ENCODE peak calls at places on chromosome 14, in six cellular contexts. J is HCT116, D is breast epithelium, B is heart right ventricle, P is K562, L is lower lobe of right lung. M is an unnamed sample. For H3K9me3 and H3K4me1, the result is how much of the 10 kb centered on the place peaks cover.

GRCh38 chr14:46651526-46652144 is at the start of gene RPL10L:
- DNase-seq in L (no peak), P (peak), J (no peak), B (no peak), D (no peak), M (no peak)

GRCh38 chr14:86935241-86935640 is 1057.7 kb downstream of the GALC start:
- DNase-seq in J (no peak), P (no peak), L (no peak), D (no peak), B (no peak), M (no peak)

GRCh38 chr14:102795060-102795925 is 18.0 kb downstream of the TRAF3 start:
- DNase-seq in P (no peak), J (no peak), L (peak), B (no peak), D (peak), M (peak)

GRCh38 chr14:55092326-55092725 is 36.7 kb upstream of the LGALS3 start:
- DNase-seq in J (no peak), B (no peak), L (no peak), P (no peak), D (no peak), M (no peak)

GRCh38 chr14:86712727-86713126 is 1182.8 kb downstream of the FLRT2 start:
- DNase-seq in J (no peak), P (no peak), L (no peak), D (no peak), B (no peak), M (no peak)

GRCh38 chr14:92503756-92504491 is 9.7 kb upstream of the RIN3 start:
- DNase-seq in B (no peak), D (no peak), P (no peak), L (no peak), J (peak), M (no peak)

GRCh38 chr14:101719708-101720107 is 41.8 kb upstream of the PPP2R5C start:
- DNase-seq in P (peak), L (no peak), J (no peak), D (no peak), B (no peak), M (no peak)

GRCh38 chr14:101595887-101596721 is 34.8 kb downstream of the DIO3 start:
- DNase-seq in B (no peak), J (no peak), P (no peak), L (no peak), D (no peak), M (no peak)

GRCh38 chr14:89503458-89503996 is 86.5 kb upstream of the FOXN3 start:
- DNase-seq in D (no peak), L (no peak), J (no peak), B (no peak), P (no peak), M (no peak)

GRCh38 chr14:104094056-104094708 is 8.7 kb downstream of the ASPG start:
- DNase-seq in J (no peak), P (no peak), B (no peak), L (peak), D (no peak), M (no peak)

GRCh38 chr14:94042433-94043091 is 16.4 kb downstream of the OTUB2 start:
- DNase-seq in J (no peak), D (no peak), P (no peak), L (no peak), B (no peak), M (no peak)

GRCh38 chr14:24233538-24233866 is 773 bp downstream of the GMPR2 start:
- DNase-seq in D (no peak), B (no peak), P (no peak), J (no peak), L (no peak), M (no peak)

GRCh38 chr14:106625181-106625580 is 1098.8 kb downstream of the TMEM121 start:
- DNase-seq in L (no peak), J (no peak), D (no peak), B (no peak), P (no peak), M (no peak)

GRCh38 chr14:91980157-91980556 is 32.7 kb upstream of the FBLN5 start:
- DNase-seq in J (peak), B (no peak), D (no peak), P (peak), L (no peak), M (no peak)

GRCh38 chr14:91229743-91230200 is 14.7 kb downstream of the GPR68 start:
- DNase-seq in P (no peak), L (no peak), J (no peak), B (no peak), D (no peak), M (no peak)

GRCh38 chr14:100879782-100880181 is 23.7 kb downstream of the RTL1 start:
- DNase-seq in P (no peak), D (no peak), B (peak), L (peak), J (no peak), M (no peak)

GRCh38 chr14:56216631-56217379 is 98.6 kb downstream of the PELI2 start:
- DNase-seq in P (peak), D (peak), J (no peak), B (peak), L (peak), M (no peak)

GRCh38 chr14:106657460-106657859 is 1131.1 kb downstream of the TMEM121 start:
- DNase-seq in D (no peak), P (no peak), L (no peak), B (no peak), J (no peak), M (no peak)

GRCh38 chr14:93693914-93694313 is 94.4 kb downstream of the PRIMA1 start:
- DNase-seq in J (no peak), D (no peak), L (no peak), B (no peak), P (no peak), M (no peak)

GRCh38 chr14:32472512-32473472 is 143.7 kb downstream of the AKAP6 start:
- DNase-seq in J (no peak), D (peak), B (peak), L (no peak), P (no peak), M (no peak)

GRCh38 chr14:36279306-36280244 is 40.9 kb downstream of the MBIP start:
- DNase-seq in B (no peak), L (no peak), D (no peak), J (no peak), P (no peak), M (no peak)

DNA sequence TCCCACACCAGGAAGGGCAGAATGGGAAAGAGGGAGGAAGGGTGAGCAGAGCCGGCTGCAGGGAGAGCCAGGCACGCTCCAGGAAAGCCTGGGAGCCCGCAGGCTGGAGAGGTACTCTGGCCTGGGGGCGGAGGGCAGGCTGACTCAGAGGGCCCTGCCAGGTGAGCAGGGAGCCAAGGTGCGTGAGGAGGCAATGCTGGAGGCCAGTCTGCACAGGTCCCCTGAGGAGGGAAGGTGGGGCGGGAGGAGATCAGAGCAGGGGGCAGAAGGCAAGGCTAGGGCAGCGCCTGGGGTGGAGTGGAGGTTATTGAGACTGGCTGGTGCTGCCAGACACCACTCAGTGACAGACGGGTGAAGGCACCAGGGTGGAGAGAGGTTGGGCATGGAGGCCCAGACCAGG is 385.0 kb downstream of the BCL11B start:
- DNase-seq in J (no peak), L (no peak), D (no peak), B (no peak), P (no peak), M (no peak)
- H3K9me3 ChIP-seq in J (under half), L (under half), D (under half), B (under half), P (under half), M (under half)

DNA sequence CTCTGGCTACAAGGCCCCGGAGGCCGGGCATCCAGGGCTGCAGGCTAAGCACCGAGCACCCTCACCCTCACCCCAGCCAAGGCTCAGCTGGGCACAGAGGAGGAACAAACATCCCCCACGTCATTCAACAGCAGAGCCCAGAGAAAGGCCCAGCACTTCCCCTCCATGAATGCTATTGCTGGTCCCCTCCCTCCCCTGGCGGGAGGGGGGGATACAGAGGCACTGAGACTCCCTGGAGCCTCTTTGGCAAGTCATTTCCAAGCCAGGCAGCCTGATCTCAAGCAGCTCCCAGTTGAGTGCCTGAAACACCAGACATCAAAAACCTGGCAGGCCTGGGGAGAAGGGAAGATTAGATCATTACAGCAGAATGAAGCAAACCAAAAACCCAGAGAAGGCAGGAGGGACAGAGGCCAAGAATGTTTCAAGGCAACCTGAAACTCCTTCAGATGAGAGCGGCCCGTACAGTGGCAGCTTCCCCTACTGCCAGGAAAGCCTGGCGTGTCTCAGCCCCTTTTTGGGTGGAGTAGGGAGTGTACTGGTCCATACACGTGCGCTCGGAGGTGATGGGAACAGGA is 92.1 kb downstream of the LRRC74A start:
- DNase-seq in B (peak), D (peak), J (no peak), L (peak), P (peak), M (peak)
- H3K4me1 ChIP-seq in B (half or more), D (under half), J (half or more), L (half or more), P (under half), M (under half)

GRCh38 chr14:28982228-28982627 is 215.6 kb downstream of the FOXG1 start:
- DNase-seq in B (no peak), J (no peak), P (no peak), D (no peak), L (no peak), M (no peak)
- H3K9me3 ChIP-seq in B (under half), J (under half), P (under half), D (under half), L (under half), M (under half)

DNA sequence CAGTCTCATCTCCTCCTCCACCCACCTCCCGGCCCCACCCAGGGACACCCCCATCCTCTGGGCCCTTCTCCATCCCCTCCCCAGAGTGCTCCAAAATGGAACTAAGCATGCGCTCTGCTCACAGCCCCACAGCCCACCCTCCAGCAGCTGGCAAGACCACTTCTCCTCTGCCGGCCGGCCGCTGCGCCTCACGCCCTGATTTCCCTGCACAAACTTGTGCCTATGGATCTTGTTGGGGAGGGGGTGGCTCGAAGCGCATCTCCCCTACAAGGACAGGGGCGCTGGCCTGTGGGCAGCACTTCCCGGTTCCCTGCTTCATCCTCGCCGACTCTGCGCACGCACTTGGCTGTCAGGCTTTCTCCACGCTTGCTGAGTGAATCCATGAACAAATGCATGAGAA is 19.5 kb upstream of the NUDT14 start:
- DNase-seq in L (no peak), J (no peak), D (no peak), B (no peak), P (no peak), M (no peak)
- H3K4me1 ChIP-seq in L (half or more), J (under half), D (under half), B (half or more), P (under half), M (under half)

M was measured in thoracic aorta.